ENCODE peak calls at places on chromosomes 13 and 19, in nine cellular contexts. J is T1000, T is kidney tubule cell, Y is gastrocnemius medialis, K is RWPE1, N is cardiac muscle cell, V is NCI-H146, G is GM12865, Z is left colon. B is an unnamed sample.
A peak's percentile ranks its signal among the peaks of the same experiment; 100 is the strongest.

GRCh38 chr13:26599885-26600284 is 42.4 kb downstream of the WASF3 start:
- DNase-seq in G (no peak), K (no peak), J (no peak), V (no peak), N (no peak), Z (no peak), T (no peak), Y (no peak), B (no peak)

GRCh38 chr19:19105365-19106060 is 32.8 kb downstream of the TMEM161A start:
- DNase-seq in T (peak; percentile 53), N (peak; percentile 86), Y (no peak), G (no peak), Z (peak; percentile 69), J (peak; percentile 79), K (peak; percentile 31), V (peak; percentile 93), B (no peak)

GRCh38 chr19:39557791-39558622 is 18.0 kb upstream of the EID2 start:
- DNase-seq in J (no peak), V (peak; percentile 84), T (peak; percentile 33), K (no peak), Y (no peak), G (peak; percentile 78), Z (no peak), N (peak; percentile 3), B (no peak)

GRCh38 chr19:46283771-46284170 is 13.1 kb upstream of the HIF3A start:
- DNase-seq in N (no peak), T (no peak), K (no peak), Z (no peak), V (peak; percentile 36), G (no peak), J (no peak), Y (no peak), B (no peak)

GRCh38 chr19:45954132-45954531 is 19.5 kb downstream of the NOVA2 start:
- DNase-seq in J (no peak), N (no peak), Y (no peak), K (no peak), T (no peak), Z (no peak), G (no peak), V (no peak), B (no peak)

GRCh38 chr19:4585556-4585955 is 26.1 kb upstream of the SEMA6B start:
- DNase-seq in V (no peak), G (no peak), K (no peak), N (no peak), J (no peak), T (no peak), Y (no peak), Z (no peak), B (no peak)

GRCh38 chr19:3851254-3852176 is 17.3 kb downstream of the ZFR2 start:
- DNase-seq in G (peak; percentile 50), T (peak; percentile 71), Z (no peak), N (no peak), V (no peak), K (no peak), J (no peak), Y (no peak), B (no peak)

GRCh38 chr13:52130641-52131040 is 1.8 kb upstream of the NEK5 start:
- DNase-seq in K (peak; percentile 46), N (no peak), V (no peak), T (no peak), Y (no peak), J (no peak), G (no peak), Z (no peak), B (no peak)

GRCh38 chr13:45916036-45916435 is 64.5 kb upstream of the SIAH3 start:
- DNase-seq in T (no peak), G (no peak), K (no peak), J (no peak), Z (no peak), N (no peak), Y (no peak), V (no peak), B (no peak)

GRCh38 chr19:29927944-29928669 is 13.9 kb upstream of the URI1 start:
- DNase-seq in Y (no peak), K (no peak), Z (no peak), J (no peak), G (peak; percentile 91), V (no peak), N (peak; percentile 29), T (no peak), B (no peak)

B was measured in GF-D8.